ENCODE peak calls at places on chromosomes 4 and X, in five cellular contexts. One of them, this sample, is unnamed. For H3K9me3, the result is how much of the 10 kb centered on the place peaks cover.

GRCh38 chr4:86400216-86400615 is 40.4 kb upstream of the MAPK10 start:
- DNase-seq in fibroblast of lung: peak
- DNase-seq in heart right ventricle: no peak
- DNase-seq in IMR-90: peak
- DNase-seq in pancreas: no peak
- DNase-seq in this sample: no peak

GRCh38 chr4:105166066-105166465 is 19.4 kb downstream of the TET2 start:
- DNase-seq in pancreas: no peak
- DNase-seq in fibroblast of lung: no peak
- DNase-seq in heart right ventricle: no peak
- DNase-seq in IMR-90: no peak
- DNase-seq in this sample: no peak

GRCh38 chrX:109537324-109537665 is 651 bp downstream of the NXT2 start:
- DNase-seq in fibroblast of lung: peak
- DNase-seq in pancreas: no peak
- DNase-seq in IMR-90: peak
- DNase-seq in heart right ventricle: no peak
- DNase-seq in this sample: no peak

GRCh38 chr4:10096976-10097330 is 19.6 kb downstream of the WDR1 start:
- DNase-seq in pancreas: peak
- DNase-seq in heart right ventricle: no peak
- DNase-seq in fibroblast of lung: no peak
- DNase-seq in IMR-90: no peak
- DNase-seq in this sample: no peak

GRCh38 chrX:12548746-12549145 is 242.5 kb upstream of the PRPS2 start:
- DNase-seq in fibroblast of lung: peak
- DNase-seq in IMR-90: peak
- DNase-seq in heart right ventricle: no peak
- DNase-seq in pancreas: no peak
- DNase-seq in this sample: no peak

GRCh38 chrX:70012756-70013155 is 37.0 kb downstream of the AWAT2 start:
- DNase-seq in IMR-90: no peak
- DNase-seq in heart right ventricle: no peak
- DNase-seq in fibroblast of lung: no peak
- DNase-seq in pancreas: no peak
- DNase-seq in this sample: no peak

GRCh38 chr4:16717266-16717970 is 181.0 kb downstream of the LDB2 start:
- DNase-seq in heart right ventricle: no peak
- DNase-seq in pancreas: no peak
- DNase-seq in IMR-90: peak
- DNase-seq in fibroblast of lung: peak
- DNase-seq in this sample: no peak

GRCh38 chrX:153844509-153845082 is 14.3 kb upstream of the PDZD4 start:
- DNase-seq in fibroblast of lung: no peak
- DNase-seq in heart right ventricle: no peak
- DNase-seq in IMR-90: no peak
- DNase-seq in pancreas: no peak
- DNase-seq in this sample: no peak

GRCh38 chr4:150256841-150257273 is 178.6 kb downstream of the DCLK2 start:
- DNase-seq in heart right ventricle: no peak
- DNase-seq in IMR-90: no peak
- DNase-seq in fibroblast of lung: no peak
- DNase-seq in pancreas: no peak
- DNase-seq in this sample: no peak

GRCh38 chr4:72677886-72678285 is 108.9 kb upstream of the ADAMTS3 start:
- DNase-seq in heart right ventricle: no peak
- DNase-seq in fibroblast of lung: no peak
- DNase-seq in IMR-90: no peak
- DNase-seq in pancreas: no peak
- DNase-seq in this sample: no peak

GRCh38 chr4:77538574-77539157 is 67.0 kb upstream of the CXCL13 start:
- DNase-seq in pancreas: no peak
- DNase-seq in fibroblast of lung: peak
- DNase-seq in heart right ventricle: no peak
- DNase-seq in IMR-90: no peak
- DNase-seq in this sample: no peak

GRCh38 chr4:138972956-138973819 is 42.4 kb upstream of the NOCT start:
- DNase-seq in pancreas: no peak
- DNase-seq in fibroblast of lung: no peak
- DNase-seq in IMR-90: no peak
- DNase-seq in heart right ventricle: no peak
- DNase-seq in this sample: no peak

GRCh38 chr4:49036528-49036927 is 50.5 kb downstream of the CWH43 start:
- DNase-seq in IMR-90: no peak
- DNase-seq in pancreas: no peak
- DNase-seq in fibroblast of lung: no peak
- DNase-seq in heart right ventricle: no peak
- DNase-seq in this sample: no peak
- H3K9me3 ChIP-seq in IMR-90: under half
- H3K9me3 ChIP-seq in pancreas: under half
- H3K9me3 ChIP-seq in fibroblast of lung: under half
- H3K9me3 ChIP-seq in heart right ventricle: under half
- H3K9me3 ChIP-seq in this sample: under half

GRCh38 chr4:6275351-6275750 is 5.7 kb downstream of the WFS1 start:
- DNase-seq in fibroblast of lung: no peak
- DNase-seq in pancreas: peak
- DNase-seq in heart right ventricle: no peak
- DNase-seq in IMR-90: no peak
- DNase-seq in this sample: no peak

GRCh38 chr4:6277935-6278800 is 8.5 kb downstream of the WFS1 start:
- DNase-seq in IMR-90: peak
- DNase-seq in fibroblast of lung: no peak
- DNase-seq in heart right ventricle: no peak
- DNase-seq in pancreas: peak
- DNase-seq in this sample: no peak

GRCh38 chr4:6277139-6277802 is 7.6 kb downstream of the WFS1 start:
- DNase-seq in IMR-90: no peak
- DNase-seq in pancreas: peak
- DNase-seq in fibroblast of lung: no peak
- DNase-seq in heart right ventricle: peak
- DNase-seq in this sample: no peak

GRCh38 chr4:6273661-6273990 is 4.0 kb downstream of the WFS1 start:
- DNase-seq in IMR-90: no peak
- DNase-seq in pancreas: no peak
- DNase-seq in fibroblast of lung: no peak
- DNase-seq in heart right ventricle: no peak
- DNase-seq in this sample: no peak

DNA sequence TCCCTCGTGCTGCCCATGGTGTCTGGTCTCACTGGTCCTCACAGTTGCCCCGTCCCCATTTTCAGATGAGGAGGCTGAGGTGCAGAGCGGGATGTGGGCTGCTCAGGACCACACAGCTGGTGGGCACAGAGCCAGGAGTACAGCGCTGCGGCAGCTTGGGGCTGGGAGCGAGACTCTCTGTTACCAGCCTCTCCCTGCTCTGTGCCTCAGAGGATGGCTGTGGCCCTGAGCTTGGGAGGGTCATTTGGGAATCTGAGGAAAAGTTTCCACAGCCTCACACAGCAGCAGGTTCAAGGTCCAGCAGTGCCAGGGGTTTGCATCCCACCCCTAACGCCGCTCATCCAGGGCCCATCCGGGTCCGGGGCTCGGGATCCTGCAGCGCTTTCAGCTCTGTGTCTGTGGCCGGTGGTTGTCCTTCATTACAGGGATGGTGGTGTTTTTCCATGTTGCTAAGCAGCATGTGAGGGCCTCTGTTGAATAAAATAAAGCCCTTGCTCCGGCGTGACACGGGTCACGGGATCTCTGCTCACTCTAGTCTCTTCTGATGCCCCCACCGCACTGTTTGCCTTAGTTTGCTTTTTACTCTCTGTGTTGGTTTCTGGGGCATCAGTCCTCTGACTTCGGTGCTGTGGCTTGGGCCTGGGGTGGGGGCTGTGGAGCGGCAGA is 6.4 kb downstream of the WFS1 start:
- DNase-seq in IMR-90: no peak
- DNase-seq in fibroblast of lung: no peak
- DNase-seq in heart right ventricle: no peak
- DNase-seq in pancreas: peak
- DNase-seq in this sample: no peak
- H3K27ac ChIP-seq in IMR-90: no peak
- H3K27ac ChIP-seq in fibroblast of lung: no peak
- H3K27ac ChIP-seq in heart right ventricle: peak
- H3K27ac ChIP-seq in pancreas: no peak
- H3K27ac ChIP-seq in this sample: no peak

GRCh38 chr4:188053302-188053701 is 56.1 kb downstream of the TRIML2 start:
- DNase-seq in fibroblast of lung: no peak
- DNase-seq in IMR-90: no peak
- DNase-seq in heart right ventricle: no peak
- DNase-seq in pancreas: no peak
- DNase-seq in this sample: no peak
- H3K9me3 ChIP-seq in fibroblast of lung: under half
- H3K9me3 ChIP-seq in IMR-90: under half
- H3K9me3 ChIP-seq in heart right ventricle: under half
- H3K9me3 ChIP-seq in pancreas: under half
- H3K9me3 ChIP-seq in this sample: under half

GRCh38 chr4:71009091-71009490 is 15.6 kb downstream of the DCK start:
- DNase-seq in fibroblast of lung: no peak
- DNase-seq in IMR-90: peak
- DNase-seq in pancreas: no peak
- DNase-seq in heart right ventricle: no peak
- DNase-seq in this sample: no peak

GRCh38 chr4:71011451-71011850 is 18.0 kb downstream of the DCK start:
- DNase-seq in heart right ventricle: no peak
- DNase-seq in fibroblast of lung: no peak
- DNase-seq in IMR-90: no peak
- DNase-seq in pancreas: no peak
- DNase-seq in this sample: no peak

GRCh38 chr4:71004281-71004851 is 10.9 kb downstream of the DCK start:
- DNase-seq in pancreas: no peak
- DNase-seq in heart right ventricle: no peak
- DNase-seq in IMR-90: no peak
- DNase-seq in fibroblast of lung: no peak
- DNase-seq in this sample: peak

GRCh38 chr4:71006203-71006907 is 12.9 kb downstream of the DCK start:
- DNase-seq in IMR-90: no peak
- DNase-seq in pancreas: no peak
- DNase-seq in fibroblast of lung: no peak
- DNase-seq in heart right ventricle: no peak
- DNase-seq in this sample: no peak

GRCh38 chr4:71009796-71010588 is 16.5 kb downstream of the DCK start:
- DNase-seq in fibroblast of lung: peak
- DNase-seq in heart right ventricle: no peak
- DNase-seq in pancreas: no peak
- DNase-seq in IMR-90: peak
- DNase-seq in this sample: peak
- H3K27ac ChIP-seq in fibroblast of lung: no peak
- H3K27ac ChIP-seq in heart right ventricle: no peak
- H3K27ac ChIP-seq in pancreas: no peak
- H3K27ac ChIP-seq in IMR-90: no peak
- H3K27ac ChIP-seq in this sample: no peak